ENCODE peak calls at places on chromosomes 2 and 18, in eight cellular contexts. C, T, L, F, Y, U, X and V are unnamed samples.

GRCh38 chr2:129062160-129062912 is 743.7 kb upstream of the HS6ST1 start:
- DNase-seq in X (no peak), T (no peak), U (no peak), C (no peak), F (no peak), Y (no peak), L (no peak), V (no peak)

GRCh38 chr2:240781471-240782220 is 38.4 kb downstream of the KIF1A start:
- DNase-seq in F (peak; percentile 21), Y (no peak), T (no peak), L (no peak), U (no peak), X (no peak), C (no peak), V (no peak)

GRCh38 chr2:102018823-102019445 is 27.2 kb downstream of the IL1R2 start:
- DNase-seq in X (peak; percentile 71), L (no peak), C (no peak), T (no peak), F (no peak), U (no peak), Y (no peak), V (no peak)

GRCh38 chr2:237299897-237300296 is 114.1 kb downstream of the COL6A3 start:
- DNase-seq in C (peak; percentile 98), U (no peak), X (peak; percentile 97), T (no peak), F (no peak), Y (no peak), L (no peak), V (no peak)

GRCh38 chr2:127578411-127578810 is 42.9 kb downstream of the MYO7B start:
- DNase-seq in X (no peak), U (no peak), Y (peak; percentile 18), F (no peak), L (no peak), T (no peak), C (no peak), V (no peak)

GRCh38 chr2:11611251-11611650 is 58.7 kb downstream of the NTSR2 start:
- DNase-seq in C (no peak), U (no peak), Y (no peak), X (no peak), F (no peak), L (no peak), T (no peak), V (no peak)

GRCh38 chr18:7885763-7886295 is 318.7 kb downstream of the PTPRM start:
- DNase-seq in C (no peak), L (no peak), Y (no peak), U (no peak), F (no peak), T (no peak), X (no peak), V (no peak)

GRCh38 chr2:191675807-191676667 is 1.9 kb upstream of the NABP1 start:
- DNase-seq in U (peak; percentile 67), F (peak; percentile 83), X (no peak), L (peak; percentile 50), T (peak; percentile 65), Y (no peak), C (no peak), V (no peak)

GRCh38 chr2:229779650-229780049 is 65.3 kb upstream of the DNER start:
- DNase-seq in C (no peak), U (no peak), L (no peak), X (peak; percentile 63), F (no peak), T (no peak), Y (no peak), V (no peak)

GRCh38 chr2:161746891-161747535 is 122.8 kb downstream of the SLC4A10 start:
- DNase-seq in U (no peak), X (no peak), T (no peak), F (no peak), C (no peak), Y (no peak), L (no peak), V (no peak)

GRCh38 chr2:235709124-235709813 is 215.4 kb downstream of the AGAP1 start:
- DNase-seq in U (peak; percentile 92), T (peak; percentile 86), X (peak; percentile 25), Y (no peak), C (no peak), L (no peak), F (no peak), V (no peak)

GRCh38 chr2:65053199-65053598 is 3.0 kb upstream of the CEP68 start:
- DNase-seq in C (no peak), X (no peak), T (peak; percentile 58), L (peak; percentile 21), Y (no peak), U (no peak), F (no peak), V (no peak)

GRCh38 chr2:774436-774835 is 97.2 kb upstream of the TMEM18 start:
- DNase-seq in X (no peak), U (no peak), L (no peak), C (no peak), Y (no peak), T (no peak), F (no peak), V (no peak)